ENCODE peak calls at places on chromosomes 2 and 18, in six cellular contexts. W is right lobe of liver, E is fibroblast of lung, K is neural progenitor cell, C is PC-3, T is HCT116. X is an unnamed sample.
A peak's percentile ranks its signal among the peaks of the same experiment; 100 is the strongest.

GRCh38 chr18:12841070-12841469 is 43.0 kb downstream of the PTPN2 start:
- DNase-seq in C (no peak), T (no peak), E (no peak), K (no peak), W (no peak), X (no peak)

GRCh38 chr2:75564026-75564688 is 3.4 kb upstream of the EVA1A start:
- DNase-seq in K (no peak), T (no peak), E (no peak), W (no peak), C (no peak), X (no peak)

GRCh38 chr18:32549248-32549842 is 78.7 kb upstream of the GAREM1 start:
- DNase-seq in T (peak; percentile 50), W (peak; percentile 57), K (peak; percentile 87), E (peak; percentile 51), C (peak; percentile 49), X (peak; percentile 44)

GRCh38 chr18:35127201-35127600 is 86.0 kb downstream of the MAPRE2 start:
- DNase-seq in K (peak; percentile 47), C (no peak), E (peak; percentile 16), W (no peak), T (no peak), X (no peak)

GRCh38 chr2:73984922-73985317 is 210 bp downstream of the TET3 start:
- DNase-seq in T (no peak), K (peak; percentile 83), C (peak; percentile 39), W (peak; percentile 87), E (no peak), X (peak; percentile 47)

GRCh38 chr2:235937092-235937491 is 231.1 kb downstream of the GBX2 start:
- DNase-seq in T (no peak), C (no peak), W (peak; percentile 24), K (peak; percentile 36), E (no peak), X (no peak)

GRCh38 chr2:71210292-71210691 is 16.6 kb downstream of the PAIP2B start:
- DNase-seq in K (no peak), W (no peak), T (no peak), C (no peak), E (no peak), X (no peak)

GRCh38 chr2:120715356-120715755 is 20.3 kb upstream of the GLI2 start:
- DNase-seq in K (no peak), C (no peak), W (no peak), E (no peak), T (no peak), X (no peak)

GRCh38 chr18:70454705-70455322 is 166.0 kb downstream of the SOCS6 start:
- DNase-seq in W (no peak), T (peak; percentile 67), E (peak; percentile 81), C (peak; percentile 81), K (peak; percentile 71), X (peak; percentile 10)

GRCh38 chr2:20488136-20488705 is 41.3 kb downstream of the RHOB start:
- DNase-seq in E (no peak), W (no peak), K (no peak), C (no peak), T (no peak), X (no peak)
- H3K27ac ChIP-seq in E (no peak overlapping the region), W (no peak overlapping the region), K (peak overlapping the region; percentile 19), C (no peak overlapping the region), T (no peak overlapping the region), X (no peak overlapping the region)

GRCh38 chr2:216663846-216664245 is 30.6 kb downstream of the IGFBP2 start:
- DNase-seq in C (no peak), W (no peak), T (no peak), E (no peak), K (no peak), X (no peak)

GRCh38 chr2:216664593-216665034 is 30.7 kb downstream of the IGFBP5 start:
- DNase-seq in K (peak; percentile 31), W (no peak), E (no peak), T (no peak), C (peak; percentile 23), X (no peak)

GRCh38 chr2:216665240-216665639 is 30.1 kb downstream of the IGFBP5 start:
- DNase-seq in W (no peak), T (no peak), C (peak; percentile 82), E (no peak), K (peak; percentile 18), X (no peak)

GRCh38 chr2:216665717-216666116 is 29.6 kb downstream of the IGFBP5 start:
- DNase-seq in W (peak; percentile 50), K (peak; percentile 86), E (no peak), T (no peak), C (peak; percentile 34), X (no peak)

DNA sequence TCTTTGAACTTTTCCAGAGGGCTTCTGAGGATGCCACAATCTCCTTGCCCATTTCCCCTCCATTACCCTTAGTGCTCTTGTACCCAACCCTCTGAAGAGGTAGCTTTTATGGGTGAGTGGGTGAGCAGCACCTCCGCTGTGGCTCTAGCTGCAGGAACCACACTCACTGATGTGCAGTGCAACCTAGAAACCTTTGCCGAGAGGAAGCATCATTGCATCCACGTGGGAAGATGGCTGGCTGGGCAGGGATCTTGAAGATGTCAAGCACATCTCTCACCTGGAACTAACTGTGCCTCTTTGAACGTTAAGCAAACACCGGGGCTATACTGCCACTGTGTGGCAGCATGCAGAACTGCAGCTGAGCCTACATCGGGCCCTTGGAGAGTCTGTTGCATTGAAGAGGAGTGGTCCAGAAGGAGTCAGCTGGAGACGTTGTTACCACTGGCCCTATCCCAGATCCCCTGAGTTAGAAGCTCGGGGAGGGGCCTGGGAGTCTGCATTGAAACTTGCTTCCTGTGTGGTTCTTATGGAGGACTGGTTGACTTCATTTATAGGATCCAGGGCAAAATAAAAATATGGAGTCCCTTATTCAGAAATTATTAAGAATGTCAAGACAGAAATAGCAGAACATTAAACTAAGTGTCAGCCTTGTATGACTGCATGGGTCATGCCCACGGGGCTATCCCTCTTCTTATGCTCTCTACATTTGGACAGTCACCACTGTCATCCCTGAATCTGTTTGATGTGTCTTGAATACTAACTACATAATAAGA is 28.7 kb downstream of the IGFBP5 start:
- DNase-seq in W (peak; percentile 57), T (peak; percentile 55), C (peak; percentile 93), K (peak; percentile 84), E (peak; percentile 72), X (peak; percentile 86)
- H3K36me3 ChIP-seq in W (peaks cover 30% of the 10 kb centered on the region), T (no peaks in the 10 kb centered on the region), C (no peaks in the 10 kb centered on the region), K (no peaks in the 10 kb centered on the region), E (no peaks in the 10 kb centered on the region), X (no peaks in the 10 kb centered on the region)

DNA sequence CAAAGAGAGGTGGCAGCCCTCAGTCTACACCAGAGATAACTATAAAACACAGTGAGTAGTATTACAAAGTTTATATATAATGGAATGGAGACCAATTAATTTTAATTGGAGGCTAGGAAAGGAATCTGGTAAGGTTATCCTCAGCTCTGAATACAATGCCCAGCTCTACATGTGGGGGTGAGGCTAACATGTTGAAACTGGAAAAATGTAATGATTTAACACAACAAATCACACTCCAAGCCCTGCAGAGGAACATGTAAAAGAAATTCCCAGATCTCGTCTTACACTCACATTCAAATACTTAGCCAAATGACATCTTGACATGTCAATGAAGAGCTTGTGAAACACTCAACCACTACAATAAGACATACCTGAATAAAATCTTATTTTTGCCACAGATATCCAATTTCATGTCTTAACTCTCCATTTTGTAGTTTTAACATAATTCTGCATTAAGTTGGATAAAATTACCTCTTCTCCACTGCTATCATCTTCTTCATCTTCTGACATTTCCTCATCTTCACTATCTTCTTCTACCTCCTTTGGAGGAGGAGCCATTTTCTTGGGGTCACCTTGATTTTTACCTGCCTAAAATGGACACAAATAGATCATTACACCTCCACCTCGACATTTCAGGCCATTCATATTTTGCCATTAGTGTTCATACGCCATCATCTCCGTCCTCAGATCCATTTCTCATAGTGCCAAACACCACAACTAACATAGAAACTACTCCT is 1.4 kb downstream of the NCL start:
- DNase-seq in W (no peak), E (no peak), C (no peak), K (no peak), T (no peak), X (peak; percentile 12)
- H3K27ac ChIP-seq in W (no peak overlapping the region), E (peak overlapping the region; percentile 99), C (peak overlapping the region; percentile 85), K (no peak overlapping the region), T (peak overlapping the region; percentile 98), X (peak overlapping the region; percentile 96)

GRCh38 chr2:114548151-114548550 is 105.7 kb downstream of the DPP10 start:
- DNase-seq in K (no peak), E (no peak), W (no peak), C (no peak), T (no peak), X (no peak)

GRCh38 chr2:114546511-114546910 is 104.1 kb downstream of the DPP10 start:
- DNase-seq in C (no peak), K (no peak), E (no peak), W (no peak), T (no peak), X (no peak)

GRCh38 chr2:114545052-114545451 is 102.6 kb downstream of the DPP10 start:
- DNase-seq in T (no peak), E (no peak), W (no peak), C (no peak), K (no peak), X (no peak)

GRCh38 chr2:114537777-114538176 is 95.3 kb downstream of the DPP10 start:
- DNase-seq in W (no peak), T (no peak), E (no peak), K (no peak), C (no peak), X (no peak)

DNA sequence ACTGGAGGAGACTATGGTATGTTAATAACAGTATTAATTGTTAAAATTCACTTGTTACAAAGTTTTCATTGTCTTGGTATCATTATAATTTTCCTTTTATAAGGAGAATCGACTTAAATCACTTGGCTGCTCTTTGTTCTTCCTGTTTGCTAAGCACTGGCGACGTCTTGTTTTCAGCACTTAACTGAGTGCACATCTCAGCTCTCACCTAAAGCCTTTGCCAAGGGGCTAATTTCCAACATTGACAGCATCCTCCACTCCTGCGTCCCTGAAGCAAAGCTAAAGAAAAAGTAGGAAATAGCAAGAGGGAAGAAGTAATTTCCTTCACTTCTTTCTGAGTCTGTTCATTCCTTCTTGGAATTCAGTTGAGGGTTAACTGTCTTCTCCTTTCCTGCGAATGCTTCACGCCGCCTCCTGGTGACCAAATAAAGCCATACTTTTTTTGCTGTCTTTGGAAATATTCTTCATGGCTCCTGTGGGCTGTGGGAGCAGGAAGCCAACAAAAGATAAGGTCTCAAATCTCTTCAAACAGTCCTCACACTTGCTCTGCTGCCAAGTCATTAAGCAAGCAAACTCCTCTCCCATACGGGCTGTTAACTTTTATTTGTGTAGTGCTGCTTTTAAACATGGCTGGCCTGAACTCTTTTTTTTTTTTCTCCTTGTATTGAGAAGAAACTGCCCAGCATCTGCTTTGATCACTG is 100.8 kb downstream of the DPP10 start:
- DNase-seq in C (peak; percentile 4), T (no peak), E (peak; percentile 1), W (peak; percentile 21), K (peak; percentile 41), X (no peak)
- H3K36me3 ChIP-seq in C (no peaks in the 10 kb centered on the region), T (no peaks in the 10 kb centered on the region), E (no peaks in the 10 kb centered on the region), W (no peaks in the 10 kb centered on the region), K (no peaks in the 10 kb centered on the region), X (no peaks in the 10 kb centered on the region)

GRCh38 chr2:135169900-135170753 is 118.0 kb downstream of the RAB3GAP1 start:
- DNase-seq in K (no peak), E (no peak), W (no peak), C (no peak), T (no peak), X (no peak)

GRCh38 chr2:135175177-135175576 is 123.1 kb downstream of the RAB3GAP1 start:
- DNase-seq in E (no peak), W (no peak), K (no peak), T (no peak), C (no peak), X (no peak)

GRCh38 chr2:135174049-135174801 is 122.1 kb downstream of the RAB3GAP1 start:
- DNase-seq in K (no peak), E (no peak), C (no peak), T (no peak), W (no peak), X (no peak)

DNA sequence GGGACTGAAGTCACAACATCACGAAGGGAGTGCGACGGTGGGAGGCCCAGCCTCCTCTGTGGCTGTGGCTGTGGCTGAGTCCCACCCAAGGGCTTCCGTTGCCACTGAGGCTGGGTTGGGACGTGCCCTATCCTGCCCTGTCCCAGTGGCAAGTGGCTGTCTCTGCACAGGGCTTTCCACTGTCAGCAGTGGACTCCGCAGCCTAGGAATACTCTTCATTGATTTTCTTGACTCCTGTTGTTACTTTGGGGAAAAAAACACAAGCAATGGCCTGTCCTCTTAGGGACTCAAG is 122.7 kb downstream of the RAB3GAP1 start:
- DNase-seq in T (no peak), E (no peak), K (no peak), W (no peak), C (no peak), X (no peak)
- H3K27ac ChIP-seq in T (no peak overlapping the region), E (no peak overlapping the region), K (no peak overlapping the region), W (no peak overlapping the region), C (no peak overlapping the region), X (no peak overlapping the region)

X was measured in SJCRH30.